ENCODE peak calls at places on chromosome 18, in nine cellular contexts. Y, S, J, U, P, G, R, H and Z are unnamed samples.

GRCh38 chr18:79442508-79443221 is 46.9 kb downstream of the NFATC1 start:
- DNase-seq in G (no peak), R (peak; percentile 31), H (peak; percentile 19), U (no peak), J (peak; percentile 77), S (no peak), P (no peak), Y (no peak), Z (no peak)

GRCh38 chr18:72181241-72181764 is 362.8 kb downstream of the CBLN2 start:
- DNase-seq in G (no peak), R (no peak), J (no peak), S (no peak), H (peak; percentile 8), Y (no peak), P (no peak), U (no peak), Z (no peak)

GRCh38 chr18:43526436-43527150 is 249.3 kb upstream of the SYT4 start:
- DNase-seq in J (no peak), R (no peak), S (no peak), P (no peak), U (no peak), H (no peak), G (no peak), Y (no peak), Z (no peak)

GRCh38 chr18:7764406-7764805 is 197.3 kb downstream of the PTPRM start:
- DNase-seq in J (no peak), Y (no peak), R (no peak), S (no peak), P (no peak), U (no peak), H (no peak), G (no peak), Z (no peak)

GRCh38 chr18:24611075-24611474 is 150.6 kb downstream of the HRH4 start:
- DNase-seq in H (no peak), Y (no peak), G (no peak), J (no peak), R (no peak), S (peak; percentile 54), U (no peak), P (no peak), Z (peak; percentile 16)

GRCh38 chr18:7953085-7953958 is 386.2 kb downstream of the PTPRM start:
- DNase-seq in U (no peak), G (no peak), H (no peak), Y (no peak), P (no peak), R (no peak), J (no peak), S (no peak), Z (no peak)

GRCh38 chr18:65768379-65768778 is 17.6 kb downstream of the CDH7 start:
- DNase-seq in R (no peak), P (no peak), J (no peak), Y (no peak), S (no peak), G (no peak), H (no peak), U (peak; percentile 38), Z (no peak)

GRCh38 chr18:7923105-7923504 is 356.0 kb downstream of the PTPRM start:
- DNase-seq in J (no peak), Y (no peak), G (no peak), H (no peak), S (no peak), U (no peak), P (no peak), R (no peak), Z (no peak)

GRCh38 chr18:13628211-13628610 is 98.1 kb downstream of the FAM210A start:
- DNase-seq in P (no peak), J (no peak), Y (no peak), G (no peak), U (no peak), S (no peak), R (no peak), H (no peak), Z (no peak)

GRCh38 chr18:23283933-23284430 is 148.7 kb downstream of the CABLES1 start:
- DNase-seq in R (no peak), S (peak; percentile 36), G (no peak), P (no peak), H (no peak), J (peak; percentile 21), Y (no peak), U (no peak), Z (no peak)

GRCh38 chr18:44740000-44740399 is 59.3 kb downstream of the SETBP1 start:
- DNase-seq in U (no peak), G (no peak), S (no peak), J (no peak), H (no peak), Y (no peak), P (no peak), R (no peak), Z (no peak)

GRCh38 chr18:22378672-22379282 is 38.9 kb downstream of the CTAGE1 start:
- DNase-seq in S (peak; percentile 39), J (peak; percentile 41), U (peak; percentile 74), G (no peak), Y (peak; percentile 12), R (no peak), H (peak; percentile 4), P (peak; percentile 60), Z (no peak)

GRCh38 chr18:61765097-61765496 is 127.7 kb downstream of the RNF152 start:
- DNase-seq in R (no peak), J (peak; percentile 57), Y (peak; percentile 2), G (no peak), U (no peak), S (no peak), P (no peak), H (no peak), Z (peak; percentile 14)

GRCh38 chr18:28684746-28685145 is 507.8 kb upstream of the CDH2 start:
- DNase-seq in R (no peak), Y (peak; percentile 29), S (no peak), U (no peak), H (no peak), J (peak; percentile 2), G (no peak), P (no peak), Z (no peak)

GRCh38 chr18:63067939-63068338 is 251.6 kb downstream of the BCL2 start:
- DNase-seq in R (no peak), Y (no peak), U (no peak), H (no peak), S (no peak), P (no peak), G (no peak), J (no peak), Z (no peak)

GRCh38 chr18:32891797-32892196 is 119.0 kb upstream of the KLHL14 start:
- DNase-seq in U (no peak), H (no peak), G (no peak), P (no peak), Y (no peak), J (no peak), R (no peak), S (no peak), Z (no peak)
- TF ChIP-seq CTCF in U (no peak), H (no peak), G (no peak), P (no peak), Y (no peak), J (no peak), R (no peak), S (no peak), Z (no peak)

GRCh38 chr18:11160303-11160702 is 10.9 kb upstream of the PIEZO2 start:
- DNase-seq in P (no peak), R (no peak), S (no peak), J (no peak), Y (no peak), H (no peak), U (no peak), G (no peak), Z (no peak)

GRCh38 chr18:11165138-11165537 is 15.8 kb upstream of the PIEZO2 start:
- DNase-seq in H (no peak), Y (no peak), R (no peak), U (no peak), J (no peak), P (no peak), G (no peak), S (no peak), Z (no peak)

GRCh38 chr18:11162889-11163288 is 13.5 kb upstream of the PIEZO2 start:
- DNase-seq in R (no peak), Y (no peak), U (no peak), H (no peak), S (no peak), G (no peak), J (no peak), P (no peak), Z (no peak)

GRCh38 chr18:11165952-11166351 is 16.6 kb upstream of the PIEZO2 start:
- DNase-seq in G (no peak), Y (no peak), P (no peak), J (no peak), U (no peak), R (no peak), S (no peak), H (no peak), Z (no peak)

DNA sequence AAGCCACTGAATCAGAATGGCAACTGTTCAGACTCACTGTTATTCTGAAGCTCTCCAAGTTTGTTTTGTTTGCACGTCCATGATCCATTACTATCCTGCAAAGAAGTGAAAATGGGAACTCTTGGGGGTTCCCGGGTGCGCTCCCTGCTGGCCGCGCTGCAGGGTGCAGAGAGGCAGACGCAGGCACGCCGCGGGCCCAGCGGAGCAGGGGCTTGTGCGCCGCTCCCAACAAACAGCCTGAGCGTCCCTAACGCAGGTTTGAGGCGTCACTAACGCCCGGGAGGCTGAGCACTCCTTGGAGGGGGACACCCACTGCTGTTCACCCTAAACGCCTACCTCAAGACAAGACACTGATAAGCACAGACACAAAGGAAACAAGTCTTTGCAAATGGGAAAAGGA is 14.3 kb upstream of the PIEZO2 start:
- DNase-seq in P (no peak), S (peak; percentile 64), G (no peak), H (no peak), J (peak; percentile 41), U (peak; percentile 39), R (no peak), Y (no peak), Z (peak; percentile 57)
- TF ChIP-seq CTCF in P (no peak), S (peak; percentile 31), G (peak; percentile 75), H (peak; percentile 69), J (peak; percentile 55), U (peak; percentile 39), R (no peak), Y (peak; percentile 4), Z (peak; percentile 64)

GRCh38 chr18:58661423-58661822 is 9.8 kb upstream of the MALT1 start:
- DNase-seq in S (no peak), G (no peak), P (no peak), J (peak; percentile 42), Y (no peak), R (no peak), U (no peak), H (no peak), Z (no peak)
- TF ChIP-seq CTCF in S (no peak), G (peak; percentile 30), P (no peak), J (peak; percentile 20), Y (peak; percentile 31), R (no peak), U (no peak), H (no peak), Z (no peak)

DNA sequence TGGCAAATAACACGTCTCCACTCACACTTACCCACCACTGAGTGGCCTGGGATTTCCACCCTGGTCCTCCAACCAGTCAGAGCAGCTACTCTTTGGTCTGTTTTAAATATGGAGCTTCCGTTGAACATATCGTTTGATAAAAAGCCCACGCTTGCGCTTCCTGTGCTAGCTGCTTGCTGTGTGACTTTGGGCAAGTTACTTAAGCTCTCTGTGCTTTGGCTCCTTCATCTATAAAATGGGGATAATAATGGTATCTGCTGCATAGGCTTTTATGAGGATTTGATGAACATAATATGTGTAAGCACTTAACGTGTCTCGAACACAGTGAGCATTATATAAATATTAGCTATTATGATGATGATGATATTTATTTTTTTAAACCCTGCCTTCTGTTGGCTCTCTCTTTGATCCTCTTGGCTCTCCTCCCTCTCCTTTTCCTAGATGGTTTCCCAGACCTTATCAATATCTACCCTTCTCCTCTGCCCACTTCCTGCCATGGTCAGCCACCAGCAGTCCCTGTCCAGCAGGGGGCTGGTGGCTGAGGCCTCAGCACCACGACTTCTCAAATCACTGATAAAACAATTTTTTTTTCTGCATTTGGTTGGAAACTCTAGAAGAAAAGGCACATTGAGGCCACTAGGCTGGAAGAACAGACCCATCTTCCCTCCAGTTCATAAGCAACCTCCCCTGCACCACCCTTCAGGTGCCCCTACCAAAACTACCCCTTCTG is 191.9 kb downstream of the LOXHD1 start:
- DNase-seq in Y (no peak), R (no peak), S (no peak), G (no peak), U (no peak), P (no peak), H (no peak), J (no peak), Z (no peak)
- TF ChIP-seq CTCF in Y (peak; percentile 48), R (no peak), S (no peak), G (peak; percentile 69), U (no peak), P (no peak), H (no peak), J (no peak), Z (peak; percentile 35)